ENCODE peak calls at places on chromosomes 5 and 9, in seven cellular contexts. N is breast epithelium, G is stomach, K is transverse colon, Y is HepG2, O is HCT116, Z is prostate gland. F is an unnamed sample.

GRCh38 chr5:157732784-157733262 is 1.6 kb downstream of the THG1L start:
- DNase-seq in Y (no peak), Z (no peak), K (no peak), N (no peak), O (no peak), G (no peak), F (no peak)

GRCh38 chr5:147628054-147628895 is 118.4 kb upstream of the DPYSL3 start:
- DNase-seq in O (peak; percentile 64), G (peak; percentile 64), K (peak; percentile 61), Z (peak; percentile 60), Y (peak; percentile 65), N (peak; percentile 35), F (no peak)

GRCh38 chr9:129384138-129384886 is 206.3 kb upstream of the IER5L start:
- DNase-seq in Y (no peak), Z (no peak), O (no peak), N (no peak), G (no peak), K (no peak), F (no peak)

GRCh38 chr5:97658116-97658900 is 475.3 kb upstream of the RIOK2 start:
- DNase-seq in K (no peak), Y (no peak), G (no peak), O (no peak), N (no peak), Z (no peak), F (no peak)

GRCh38 chr9:12640866-12641636 is 52.1 kb upstream of the TYRP1 start:
- DNase-seq in Y (no peak), K (no peak), N (no peak), Z (no peak), G (no peak), O (no peak), F (no peak)

GRCh38 chr5:179272326-179273073 is 72.8 kb downstream of the ADAMTS2 start:
- DNase-seq in N (no peak), K (no peak), G (no peak), Z (no peak), O (no peak), Y (no peak), F (no peak)

GRCh38 chr5:162160401-162160800 is 92.8 kb downstream of the GABRG2 start:
- DNase-seq in G (no peak), K (no peak), O (no peak), Z (no peak), Y (no peak), N (no peak), F (no peak)

GRCh38 chr9:135683401-135684034 is 15.8 kb downstream of the SOHLH1 start:
- DNase-seq in O (no peak), G (no peak), Y (no peak), K (no peak), Z (no peak), N (no peak), F (no peak)

GRCh38 chr5:42514759-42515158 is 91.5 kb downstream of the GHR start:
- DNase-seq in N (no peak), K (no peak), G (no peak), O (no peak), Y (peak; percentile 3), Z (no peak), F (no peak)

GRCh38 chr5:77990020-77990419 is 213.9 kb upstream of the TBCA start:
- DNase-seq in Z (no peak), Y (no peak), O (no peak), N (no peak), G (no peak), K (no peak), F (no peak)

GRCh38 chr9:78074385-78075291 is 43.0 kb upstream of the GNAQ start:
- DNase-seq in Y (no peak), G (no peak), N (no peak), O (no peak), Z (no peak), K (no peak), F (no peak)

GRCh38 chr9:109579191-109579948 is 81.3 kb upstream of the PTPN3 start:
- DNase-seq in N (no peak), O (no peak), Z (no peak), G (no peak), K (no peak), Y (no peak), F (no peak)

GRCh38 chr5:140043508-140043872 is 391 bp upstream of the NRG2 start:
- DNase-seq in Z (no peak), K (no peak), O (no peak), N (no peak), Y (no peak), G (no peak), F (no peak)

GRCh38 chr5:173324115-173325001 is 3.9 kb downstream of the STC2 start:
- DNase-seq in N (no peak), G (peak; percentile 76), O (no peak), Y (no peak), Z (no peak), K (peak; percentile 81), F (no peak)

GRCh38 chr5:140148508-140148907 is 22.8 kb downstream of the IGIP start:
- DNase-seq in G (no peak), O (peak; percentile 21), Y (peak; percentile 39), Z (no peak), N (no peak), K (no peak), F (no peak)

GRCh38 chr9:93059960-93060591 is 1.6 kb downstream of the SUSD3 start:
- DNase-seq in Z (no peak), O (no peak), K (no peak), Y (no peak), N (no peak), G (no peak), F (no peak)

GRCh38 chr9:79616971-79617370 is 45.2 kb downstream of the TLE4 start:
- DNase-seq in G (no peak), O (no peak), N (no peak), Z (no peak), K (no peak), Y (no peak), F (no peak)

GRCh38 chr9:8429157-8429556 is 629.6 kb upstream of the DMAC1 start:
- DNase-seq in Z (no peak), N (no peak), Y (no peak), O (no peak), K (no peak), G (no peak), F (no peak)

GRCh38 chr5:149028984-149029383 is 33.9 kb downstream of the SH3TC2 start:
- DNase-seq in O (no peak), K (no peak), Y (no peak), N (no peak), Z (no peak), G (no peak), F (no peak)

GRCh38 chr9:89405832-89406231 is 87.5 kb downstream of the SECISBP2 start:
- DNase-seq in Z (no peak), Y (no peak), O (no peak), G (no peak), K (peak; percentile 61), N (no peak), F (no peak)

GRCh38 chr9:93166699-93167098 is 17.2 kb upstream of the WNK2 start:
- DNase-seq in K (peak; percentile 33), Z (no peak), Y (no peak), O (no peak), G (no peak), N (no peak), F (no peak)

GRCh38 chr9:21027295-21027694 is 4.1 kb downstream of the HACD4 start:
- DNase-seq in K (no peak), O (no peak), Z (no peak), Y (no peak), N (no peak), G (no peak), F (no peak)

GRCh38 chr9:137278913-137279711 is 1.6 kb downstream of the TOR4A start:
- DNase-seq in G (no peak), Y (no peak), N (no peak), K (no peak), Z (no peak), O (no peak), F (no peak)
- H3K27ac ChIP-seq in G (peak overlapping the region; percentile 95), Y (no peak overlapping the region), N (no peak overlapping the region), K (peak overlapping the region; percentile 91), Z (no peak overlapping the region), O (peak overlapping the region; percentile 96), F (no peak overlapping the region)

GRCh38 chr5:132461671-132462070 is 28.9 kb downstream of the IRF1 start:
- DNase-seq in N (no peak), O (no peak), Z (no peak), Y (no peak), G (no peak), K (no peak), F (no peak)
- TF ChIP-seq POLR2AphosphoS5 in N (no peak), O (no peak), Z (no peak), Y (no peak), G (no peak), K (no peak), F (no peak)

GRCh38 chr5:103079796-103080195 is 40.1 kb downstream of the GIN1 start:
- DNase-seq in Y (no peak), K (no peak), N (no peak), G (no peak), Z (no peak), O (no peak), F (no peak)

DNA sequence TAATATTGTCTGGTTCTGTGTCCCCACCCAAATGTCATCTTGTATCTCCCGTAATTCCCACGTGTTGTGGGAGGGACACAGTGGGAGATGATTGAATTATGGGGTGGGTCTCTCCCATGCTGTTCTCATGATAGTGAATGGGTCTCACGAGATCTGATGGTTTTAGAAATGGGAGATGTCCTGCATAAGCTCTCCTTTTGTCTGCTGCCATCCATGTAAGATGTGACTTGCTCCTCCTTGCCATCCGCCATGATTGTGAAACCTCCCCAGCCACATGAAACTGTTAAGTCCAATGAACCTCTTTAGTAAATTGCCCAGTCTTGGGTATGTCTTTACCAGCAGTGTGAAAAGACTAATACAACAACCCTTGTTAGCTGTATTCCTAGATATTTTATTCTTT is 44.5 kb downstream of the GIN1 start:
- DNase-seq in G (no peak), O (no peak), K (no peak), Z (no peak), Y (no peak), N (no peak), F (no peak)
- H3K9me3 ChIP-seq in G (peaks cover 78% of the 10 kb centered on the region), O (no peaks in the 10 kb centered on the region), K (peaks cover 48% of the 10 kb centered on the region), Z (no peaks in the 10 kb centered on the region), Y (peaks cover 22% of the 10 kb centered on the region), N (peaks cover 76% of the 10 kb centered on the region), F (peaks cover 9% of the 10 kb centered on the region)

GRCh38 chr9:107274096-107274495 is 9.0 kb upstream of the RAD23B start:
- DNase-seq in Z (no peak), K (no peak), O (no peak), Y (no peak), N (no peak), G (no peak), F (no peak)

GRCh38 chr9:107276966-107277710 is 5.9 kb upstream of the RAD23B start:
- DNase-seq in K (no peak), O (no peak), G (no peak), Z (no peak), N (no peak), Y (no peak), F (no peak)

GRCh38 chr9:107273634-107274033 is 9.4 kb upstream of the RAD23B start:
- DNase-seq in O (no peak), Z (no peak), K (no peak), G (no peak), N (no peak), Y (no peak), F (no peak)

GRCh38 chr9:107274953-107275422 is 8.1 kb upstream of the RAD23B start:
- DNase-seq in Y (peak; percentile 57), N (no peak), G (no peak), K (no peak), O (peak; percentile 46), Z (no peak), F (no peak)

DNA sequence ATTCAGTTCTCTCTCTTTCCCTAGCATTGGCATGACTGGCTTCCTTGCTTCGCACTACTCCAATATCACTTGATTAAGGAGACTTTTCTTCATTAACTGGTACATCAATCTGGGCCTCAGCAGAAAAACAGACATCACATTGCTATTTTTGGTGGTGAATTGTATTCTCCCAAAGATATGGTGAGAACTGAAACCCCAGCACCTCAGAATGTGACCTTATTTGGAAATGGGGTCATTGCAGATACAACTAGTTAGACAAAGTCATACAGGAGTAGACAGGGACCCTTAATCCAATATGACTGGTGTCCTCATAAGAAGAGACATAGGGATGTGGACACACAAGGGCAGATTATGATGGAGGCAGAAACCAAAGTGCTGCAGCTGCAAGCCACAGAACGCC is 7.5 kb upstream of the RAD23B start:
- DNase-seq in Z (no peak), O (no peak), Y (no peak), N (no peak), K (no peak), G (no peak), F (no peak)
- H3K27ac ChIP-seq in Z (no peak overlapping the region), O (no peak overlapping the region), Y (no peak overlapping the region), N (no peak overlapping the region), K (no peak overlapping the region), G (no peak overlapping the region), F (no peak overlapping the region)